ENCODE peak calls at places on chromosomes 5 and 9, in nine cellular contexts. F is GM13977, Y is M059J, M is A549, E is GDM1, A is islet precursor cell, H is NCI-H2081 treated with DMSO at 0.1 percent for 48 hours, U is AG09309, V is head of caudate nucleus. R is an unnamed sample.

GRCh38 chr5:139747583-139748504 is 47.8 kb upstream of the PSD2 start:
- DNase-seq in F (peak), Y (peak), M (no peak), E (no peak), A (peak), H (no peak), U (no peak), V (peak), R (no peak)

GRCh38 chr9:127336708-127337352 is 60.1 kb upstream of the SLC2A8 start:
- DNase-seq in F (no peak), Y (peak), M (peak), E (no peak), A (peak), H (no peak), U (peak), V (peak), R (peak)

GRCh38 chr9:91207889-91208651 is 153.6 kb downstream of the AUH start:
- DNase-seq in F (peak), Y (peak), M (no peak), E (no peak), A (peak), H (no peak), U (peak), V (no peak), R (no peak)

GRCh38 chr9:136528716-136529341 is 17.0 kb downstream of the NOTCH1 start:
- DNase-seq in F (no peak), Y (no peak), M (no peak), E (no peak), A (no peak), H (no peak), U (no peak), V (no peak), R (no peak)

GRCh38 chr9:38432922-38433510 is 8.8 kb upstream of the IGFBPL1 start:
- DNase-seq in F (no peak), Y (peak), M (peak), E (no peak), A (no peak), H (no peak), U (no peak), V (no peak), R (no peak)

GRCh38 chr5:171475551-171476035 is 56.1 kb downstream of the FGF18 start:
- DNase-seq in F (no peak), Y (peak), M (no peak), E (no peak), A (no peak), H (no peak), U (no peak), V (no peak), R (no peak)

GRCh38 chr9:2666569-2666968 is 45.0 kb downstream of the VLDLR start:
- DNase-seq in F (no peak), Y (no peak), M (no peak), E (no peak), A (no peak), H (no peak), U (no peak), V (no peak), R (no peak)

GRCh38 chr9:86034863-86035734 is 64.3 kb downstream of the GOLM1 start:
- DNase-seq in F (peak), Y (peak), M (peak), E (no peak), A (peak), H (no peak), U (no peak), V (peak), R (no peak)

GRCh38 chr9:18393340-18394130 is 80.4 kb upstream of the ADAMTSL1 start:
- DNase-seq in F (no peak), Y (peak), M (peak), E (no peak), A (peak), H (peak), U (peak), V (peak), R (peak)

GRCh38 chr5:158409507-158409906 is 550.6 kb upstream of the CLINT1 start:
- DNase-seq in F (no peak), Y (no peak), M (no peak), E (no peak), A (no peak), H (no peak), U (no peak), V (no peak), R (no peak)

GRCh38 chr5:165029471-165029870 is 1524.1 kb downstream of the MAT2B start:
- DNase-seq in F (no peak), Y (peak), M (no peak), E (peak), A (peak), H (no peak), U (no peak), V (no peak), R (no peak)

GRCh38 chr9:120481842-120482241 is 98.1 kb downstream of the CDK5RAP2 start:
- DNase-seq in F (no peak), Y (no peak), M (no peak), E (no peak), A (no peak), H (no peak), U (no peak), V (no peak), R (no peak)

GRCh38 chr9:137108608-137109249 is 5.8 kb downstream of the DPP7 start:
- DNase-seq in F (no peak), Y (no peak), M (no peak), E (no peak), A (no peak), H (no peak), U (no peak), V (no peak), R (no peak)

GRCh38 chr5:10661401-10661800 is 97.5 kb downstream of the ANKRD33B start:
- DNase-seq in F (no peak), Y (no peak), M (no peak), E (no peak), A (peak), H (no peak), U (no peak), V (no peak), R (no peak)

GRCh38 chr9:13053504-13053903 is 226.0 kb downstream of the MPDZ start:
- DNase-seq in F (no peak), Y (no peak), M (no peak), E (no peak), A (no peak), H (no peak), U (no peak), V (no peak), R (no peak)

GRCh38 chr5:14208071-14209021 is 65.2 kb downstream of the TRIO start:
- DNase-seq in F (peak), Y (peak), M (no peak), E (no peak), A (peak), H (no peak), U (no peak), V (no peak), R (no peak)

GRCh38 chr9:13750061-13750460 is 470.6 kb upstream of the MPDZ start:
- DNase-seq in F (no peak), Y (peak), M (no peak), E (no peak), A (no peak), H (no peak), U (no peak), V (no peak), R (peak)

GRCh38 chr5:75044406-75044805 is 8.0 kb downstream of the GCNT4 start:
- DNase-seq in F (no peak), Y (peak), M (no peak), E (no peak), A (no peak), H (no peak), U (no peak), V (peak), R (no peak)

GRCh38 chr9:129779560-129780190 is 23.3 kb upstream of the TOR1B start:
- DNase-seq in F (no peak), Y (no peak), M (no peak), E (no peak), A (no peak), H (no peak), U (no peak), V (no peak), R (no peak)

GRCh38 chr5:140261403-140262171 is 41.3 kb downstream of the PFDN1 start:
- DNase-seq in F (no peak), Y (peak), M (peak), E (no peak), A (peak), H (no peak), U (peak), V (peak), R (peak)

GRCh38 chr9:36191290-36191645 is 547 bp downstream of the CLTA start:
- DNase-seq in F (no peak), Y (peak), M (no peak), E (no peak), A (no peak), H (no peak), U (no peak), V (peak), R (no peak)

GRCh38 chr5:159091051-159091450 is 8.7 kb downstream of the EBF1 start:
- DNase-seq in F (no peak), Y (no peak), M (no peak), E (no peak), A (no peak), H (no peak), U (no peak), V (no peak), R (no peak)

GRCh38 chr5:159936686-159937329 is 20.5 kb downstream of the ADRA1B start:
- DNase-seq in F (no peak), Y (peak), M (no peak), E (no peak), A (peak), H (no peak), U (no peak), V (no peak), R (no peak)

R was measured in AG04449.